ENCODE peak calls at places on chromosomes 5 and 9, in six cellular contexts. I, P, T, J, A and Q are unnamed samples.

GRCh38 chr9:3648722-3649121 is 122.9 kb upstream of the RFX3 start:
- DNase-seq in I (no peak), P (no peak), T (no peak), J (no peak), A (no peak), Q (no peak)

GRCh38 chr9:125435776-125436612 is 174.4 kb downstream of the GAPVD1 start:
- DNase-seq in I (no peak), P (no peak), T (no peak), J (no peak), A (no peak), Q (peak; percentile 47)

GRCh38 chr9:81861644-81862043 is 66.6 kb upstream of the SPATA31D4 start:
- DNase-seq in I (no peak), P (no peak), T (no peak), J (peak; percentile 81), A (no peak), Q (no peak)

GRCh38 chr5:56490971-56491468 is 257.9 kb upstream of the ANKRD55 start:
- DNase-seq in I (no peak), P (no peak), T (no peak), J (peak; percentile 86), A (no peak), Q (no peak)

GRCh38 chr9:91663858-91664257 is 240.2 kb upstream of the NFIL3 start:
- DNase-seq in I (no peak), P (no peak), T (no peak), J (peak; percentile 5), A (no peak), Q (no peak)

GRCh38 chr5:178375348-178375747 is 142.7 kb upstream of the PHYKPL start:
- DNase-seq in I (no peak), P (no peak), T (no peak), J (no peak), A (no peak), Q (no peak)

GRCh38 chr9:88809836-88810235 is 181.4 kb upstream of the S1PR3 start:
- DNase-seq in I (no peak), P (no peak), T (no peak), J (no peak), A (no peak), Q (no peak)

GRCh38 chr5:110478899-110479298 is 247.6 kb downstream of the TMEM232 start:
- DNase-seq in I (no peak), P (no peak), T (no peak), J (peak; percentile 66), A (no peak), Q (no peak)

GRCh38 chr9:136328622-136329041 is 1.3 kb downstream of the GPSM1 start:
- DNase-seq in I (no peak), P (peak; percentile 81), T (peak; percentile 45), J (no peak), A (no peak), Q (peak; percentile 88)

GRCh38 chr5:776862-777711 is 7.4 kb downstream of the ZDHHC11B start:
- DNase-seq in I (no peak), P (no peak), T (peak; percentile 80), J (no peak), A (no peak), Q (peak; percentile 30)

GRCh38 chr9:90870646-90871326 is 69.2 kb downstream of the SYK start:
- DNase-seq in I (peak; percentile 30), P (peak; percentile 55), T (peak; percentile 48), J (peak; percentile 59), A (peak; percentile 37), Q (no peak)

GRCh38 chr9:136004712-136005111 is 43.5 kb upstream of the UBAC1 start:
- DNase-seq in I (no peak), P (peak; percentile 95), T (no peak), J (no peak), A (no peak), Q (peak; percentile 94)

GRCh38 chr5:10563940-10564837 is at the start of gene ANKRD33B:
- DNase-seq in I (peak; percentile 64), P (peak; percentile 90), T (peak; percentile 33), J (peak; percentile 88), A (peak; percentile 63), Q (peak; percentile 95)

GRCh38 chr5:56314536-56314935 is 81.4 kb upstream of the ANKRD55 start:
- DNase-seq in I (no peak), P (peak; percentile 12), T (peak; percentile 76), J (peak; percentile 7), A (no peak), Q (peak; percentile 56)

GRCh38 chr9:94874316-94874715 is 147.8 kb downstream of the AOPEP start:
- DNase-seq in I (no peak), P (no peak), T (no peak), J (peak; percentile 44), A (no peak), Q (no peak)

GRCh38 chr9:121699271-121700164 is 48.1 kb downstream of the DAB2IP start:
- DNase-seq in I (peak; percentile 18), P (peak; percentile 43), T (peak; percentile 62), J (peak; percentile 52), A (peak; percentile 68), Q (peak; percentile 77)

GRCh38 chr9:121698627-121699270 is 47.3 kb downstream of the DAB2IP start:
- DNase-seq in I (no peak), P (peak; percentile 95), T (peak; percentile 48), J (peak; percentile 12), A (no peak), Q (peak; percentile 99)

GRCh38 chr9:121701736-121702261 is 50.4 kb downstream of the DAB2IP start:
- DNase-seq in I (no peak), P (no peak), T (no peak), J (no peak), A (no peak), Q (no peak)

GRCh38 chr9:121700831-121701419 is 49.5 kb downstream of the DAB2IP start:
- DNase-seq in I (no peak), P (no peak), T (no peak), J (no peak), A (no peak), Q (no peak)

DNA sequence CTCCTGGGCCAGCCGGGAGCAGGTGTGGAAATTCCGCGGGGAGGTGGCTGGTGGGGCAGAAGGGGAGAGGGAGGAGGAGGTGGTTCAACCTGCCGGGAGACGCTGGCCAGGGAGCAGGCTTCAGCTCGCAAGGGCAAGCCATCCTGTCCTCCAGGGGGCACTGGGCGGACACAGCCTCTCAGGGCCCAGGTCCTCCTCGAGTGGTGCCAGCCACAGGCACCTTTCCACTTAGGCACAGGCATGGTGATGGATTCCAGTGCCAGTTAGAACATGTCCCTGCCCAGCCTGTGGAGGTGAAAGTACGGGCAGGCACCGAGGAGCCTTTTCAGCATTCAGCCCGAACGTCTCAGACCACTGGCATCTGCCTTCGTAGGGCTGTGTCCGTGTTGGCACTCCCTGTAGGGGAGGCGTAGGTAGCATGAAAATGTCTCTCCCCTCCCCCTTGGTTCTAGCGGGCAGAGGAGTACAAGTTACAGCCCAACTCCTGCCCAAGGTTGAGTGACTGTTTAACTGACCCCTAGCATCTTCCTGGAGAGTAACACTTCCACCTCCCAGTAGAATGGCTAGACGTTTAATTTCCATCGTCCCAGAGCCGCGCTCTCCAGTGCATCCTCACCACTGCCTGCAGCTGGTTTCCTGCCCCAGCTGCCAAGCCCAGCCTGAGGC is 48.9 kb downstream of the DAB2IP start:
- DNase-seq in I (no peak), P (peak; percentile 69), T (peak; percentile 87), J (peak; percentile 55), A (peak; percentile 75), Q (peak; percentile 88)
- H3K4me3 ChIP-seq in I (no peak overlapping the region), P (peak overlapping the region; percentile 68), T (peak overlapping the region; percentile 52), J (peak overlapping the region; percentile 77), A (peak overlapping the region; percentile 47), Q (peak overlapping the region; percentile 61)

GRCh38 chr9:73166453-73166852 is 14.8 kb downstream of the ANXA1 start:
- DNase-seq in I (no peak), P (no peak), T (no peak), J (no peak), A (no peak), Q (no peak)

GRCh38 chr9:73167614-73168013 is 15.9 kb downstream of the ANXA1 start:
- DNase-seq in I (no peak), P (no peak), T (no peak), J (no peak), A (no peak), Q (no peak)

GRCh38 chr9:73170185-73170957 is 18.7 kb downstream of the ANXA1 start:
- DNase-seq in I (no peak), P (no peak), T (no peak), J (no peak), A (no peak), Q (no peak)

GRCh38 chr9:73162987-73163763 is 11.5 kb downstream of the ANXA1 start:
- DNase-seq in I (no peak), P (peak; percentile 11), T (no peak), J (no peak), A (no peak), Q (no peak)

GRCh38 chr9:73165911-73166310 is 14.2 kb downstream of the ANXA1 start:
- DNase-seq in I (no peak), P (no peak), T (no peak), J (no peak), A (no peak), Q (no peak)
- H3K36me3 ChIP-seq in I (peaks cover 52% of the 10 kb centered on the region), P (no peaks in the 10 kb centered on the region), T (no peaks in the 10 kb centered on the region), J (peaks cover 74% of the 10 kb centered on the region), A (no peaks in the 10 kb centered on the region), Q (no peaks in the 10 kb centered on the region)

GRCh38 chr9:104977168-104977567 is 49.2 kb upstream of the ABCA1 start:
- DNase-seq in I (no peak), P (no peak), T (no peak), J (peak; percentile 1), A (no peak), Q (no peak)

GRCh38 chr9:104980039-104980654 is 52.2 kb upstream of the ABCA1 start:
- DNase-seq in I (no peak), P (no peak), T (no peak), J (no peak), A (no peak), Q (no peak)

GRCh38 chr9:104974053-104974983 is 46.4 kb upstream of the ABCA1 start:
- DNase-seq in I (no peak), P (no peak), T (no peak), J (no peak), A (no peak), Q (no peak)

GRCh38 chr9:104976196-104976595 is 48.2 kb upstream of the ABCA1 start:
- DNase-seq in I (no peak), P (no peak), T (no peak), J (no peak), A (no peak), Q (no peak)

GRCh38 chr9:104977580-104977979 is 49.6 kb upstream of the ABCA1 start:
- DNase-seq in I (no peak), P (no peak), T (no peak), J (peak; percentile 83), A (no peak), Q (no peak)
- H3K27me3 ChIP-seq in I (no peaks in the 10 kb centered on the region), P (no peaks in the 10 kb centered on the region), T (no peaks in the 10 kb centered on the region), J (no peaks in the 10 kb centered on the region), A (no peaks in the 10 kb centered on the region), Q (no peaks in the 10 kb centered on the region)

DNA sequence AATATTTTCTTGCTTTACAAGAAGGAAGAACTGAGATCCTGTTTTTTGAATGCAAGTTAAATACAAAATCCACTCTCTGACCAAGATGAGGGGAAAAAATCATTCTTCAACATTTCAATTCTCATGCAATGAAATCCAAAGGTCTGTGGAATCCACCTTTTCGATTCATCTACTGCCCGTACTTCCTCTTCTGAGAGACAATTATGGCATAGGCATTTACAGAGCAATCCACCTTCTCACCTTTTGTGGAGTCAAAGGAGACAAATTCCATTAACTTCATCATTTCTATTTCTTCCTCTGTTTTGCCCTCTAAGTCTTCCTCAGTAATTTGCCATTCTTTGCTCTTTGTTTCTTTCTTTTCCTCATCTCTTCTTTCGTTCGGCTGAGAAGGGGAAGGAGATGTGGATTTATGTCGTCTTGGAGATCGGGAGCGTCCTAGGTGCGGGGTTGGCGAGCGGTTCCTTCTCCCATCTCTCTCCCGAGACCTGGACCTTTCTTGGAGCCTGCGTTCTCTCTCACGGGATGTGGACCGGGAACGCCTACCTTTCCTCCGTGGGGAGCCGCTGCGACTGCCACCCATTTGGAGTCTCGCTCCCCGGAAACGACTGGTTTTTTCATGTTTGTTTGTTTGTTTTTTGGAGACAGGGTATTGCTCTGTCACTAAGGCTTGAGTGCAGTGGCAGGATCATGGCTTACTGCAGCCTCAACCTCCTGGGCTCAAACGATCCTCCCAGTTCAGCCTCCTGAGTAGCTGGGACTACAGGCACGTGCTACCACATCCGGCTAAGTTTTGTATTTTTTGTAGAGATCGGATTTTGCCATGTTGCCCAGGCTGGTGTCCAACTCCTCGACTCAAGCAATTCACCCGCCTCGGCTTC is 24.3 kb upstream of the AFF4 start:
- DNase-seq in I (no peak), P (no peak), T (no peak), J (no peak), A (no peak), Q (peak; percentile 41)
- H3K4me3 ChIP-seq in I (no peak overlapping the region), P (no peak overlapping the region), T (peak overlapping the region; percentile 11), J (no peak overlapping the region), A (no peak overlapping the region), Q (no peak overlapping the region)